ENCODE peak calls at places on chromosomes 12 and 14, in six cellular contexts. W is HepG2, B is GM12878, K is K562, T is A549, E is H1. M is an unnamed sample.

GRCh38 chr12:100868487-100868886 is 73.9 kb downstream of the ANO4 start:
- DNase-seq in W (no peak), B (no peak), K (no peak), T (no peak), E (no peak), M (no peak)

GRCh38 chr12:132263451-132264065 is 65.8 kb downstream of the GALNT9 start:
- DNase-seq in W (no peak), B (no peak), K (no peak), T (no peak), E (no peak), M (no peak)

GRCh38 chr12:128928361-128928760 is 75.1 kb downstream of the GLT1D1 start:
- DNase-seq in W (no peak), B (no peak), K (no peak), T (no peak), E (no peak), M (no peak)

GRCh38 chr12:84986586-84986985 is 49.5 kb downstream of the TSPAN19 start:
- DNase-seq in W (no peak), B (no peak), K (no peak), T (no peak), E (no peak), M (no peak)

GRCh38 chr12:97404549-97404948 is 58.1 kb upstream of the RMST start:
- DNase-seq in W (peak; percentile 51), B (peak; percentile 23), K (peak; percentile 7), T (peak; percentile 63), E (peak; percentile 62), M (peak; percentile 61)

GRCh38 chr14:34436118-34436905 is 25.7 kb downstream of the SPTSSA start:
- DNase-seq in W (peak; percentile 55), B (no peak), K (no peak), T (no peak), E (no peak), M (no peak)

GRCh38 chr12:41510470-41510869 is 322.4 kb downstream of the PDZRN4 start:
- DNase-seq in W (no peak), B (no peak), K (no peak), T (no peak), E (no peak), M (no peak)

GRCh38 chr14:74240794-74241610 is 1.8 kb downstream of the VSX2 start:
- DNase-seq in W (no peak), B (no peak), K (no peak), T (no peak), E (peak; percentile 81), M (peak; percentile 71)

GRCh38 chr14:100490252-100490651 is 97.0 kb downstream of the BEGAIN start:
- DNase-seq in W (no peak), B (no peak), K (no peak), T (no peak), E (no peak), M (peak; percentile 57)

GRCh38 chr14:55207832-55208231 is 16.4 kb upstream of the DLGAP5 start:
- DNase-seq in W (peak; percentile 6), B (no peak), K (no peak), T (no peak), E (no peak), M (no peak)

GRCh38 chr14:36057452-36058142 is 118.9 kb downstream of the PTCSC3 start:
- DNase-seq in W (no peak), B (no peak), K (no peak), T (no peak), E (no peak), M (no peak)

GRCh38 chr12:125092872-125093680 is 27.8 kb downstream of the AACS start:
- DNase-seq in W (peak; percentile 92), B (no peak), K (peak; percentile 46), T (peak; percentile 63), E (no peak), M (no peak)

GRCh38 chr12:52369809-52370208 is 2.5 kb upstream of the KRT85 start:
- DNase-seq in W (no peak), B (no peak), K (no peak), T (no peak), E (no peak), M (no peak)

GRCh38 chr12:52372216-52373154 is 5.2 kb upstream of the KRT85 start:
- DNase-seq in W (peak; percentile 53), B (no peak), K (peak; percentile 63), T (peak; percentile 93), E (peak; percentile 84), M (peak; percentile 87)

GRCh38 chr12:52371716-52372115 is 4.4 kb upstream of the KRT85 start:
- DNase-seq in W (no peak), B (no peak), K (no peak), T (no peak), E (no peak), M (no peak)

GRCh38 chr12:52369220-52369619 is 1.9 kb upstream of the KRT85 start:
- DNase-seq in W (no peak), B (no peak), K (no peak), T (no peak), E (no peak), M (no peak)

DNA sequence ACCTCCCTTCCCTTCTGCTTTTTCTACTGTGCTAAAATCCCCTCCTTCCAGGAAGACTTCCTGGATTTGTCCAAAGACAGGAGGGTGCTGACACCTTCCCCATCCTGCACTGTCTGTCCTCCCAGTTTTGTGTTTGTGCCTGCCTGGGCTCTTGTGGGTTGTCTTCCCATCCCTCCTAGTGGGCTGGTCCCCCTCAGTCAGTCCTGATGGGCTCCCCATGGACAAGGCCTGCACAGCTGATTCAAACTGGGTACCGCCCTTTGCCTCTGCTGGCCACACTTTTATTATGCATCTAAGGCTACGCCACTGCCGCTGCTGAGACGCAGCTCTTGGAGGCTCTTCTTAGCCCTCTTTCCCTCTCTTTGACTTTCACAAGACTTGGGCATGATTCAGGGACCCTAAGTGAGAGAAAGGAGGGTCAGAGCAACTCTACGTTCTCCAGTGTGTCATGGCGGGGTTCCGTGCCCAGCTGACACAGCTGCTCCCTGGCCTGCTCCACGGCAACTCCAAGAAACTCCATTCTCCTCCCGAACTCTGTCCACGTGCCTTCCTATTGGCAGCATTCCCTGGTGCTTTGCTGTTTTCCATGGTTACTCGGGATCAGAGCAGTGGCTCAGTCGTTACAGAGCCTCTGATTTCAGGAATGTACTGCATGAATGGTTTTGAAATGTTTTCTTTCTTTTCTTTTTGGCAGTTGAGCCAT is 3.8 kb upstream of the KRT85 start:
- DNase-seq in W (no peak), B (no peak), K (no peak), T (no peak), E (no peak), M (no peak)
- TF ChIP-seq EP300 in W (no peak), B (no peak), K (no peak), T (no peak), E (no peak), M (no peak)

GRCh38 chr14:51210594-51210993 is 29.5 kb upstream of the TMX1 start:
- DNase-seq in W (no peak), B (no peak), K (no peak), T (no peak), E (no peak), M (no peak)
- TF ChIP-seq MAX in W (no peak), B (no peak), K (no peak), T (no peak), E (no peak), M (no peak)

DNA sequence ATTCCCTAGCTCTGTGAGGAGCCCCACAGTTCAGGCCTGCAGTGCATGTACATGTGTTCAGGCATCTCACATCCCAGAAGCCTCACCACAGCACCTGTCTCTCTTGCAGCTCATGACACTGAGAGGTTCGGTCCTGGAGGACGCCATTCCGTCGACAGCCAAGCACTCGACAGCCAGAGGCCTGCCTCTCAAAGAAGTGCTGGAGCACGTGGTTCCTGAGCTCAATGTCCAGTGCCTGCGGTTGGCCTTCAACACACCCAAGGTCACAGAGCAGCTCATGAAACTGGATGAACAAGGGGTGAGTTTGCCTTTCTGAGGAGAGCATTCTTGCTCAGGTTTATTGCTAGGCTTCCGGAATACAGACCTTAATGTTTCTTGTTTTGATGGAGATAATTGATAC is 308.3 kb upstream of the RGS6 start:
- DNase-seq in W (peak; percentile 17), B (no peak), K (no peak), T (no peak), E (no peak), M (no peak)
- TF ChIP-seq EP300 in W (no peak), B (no peak), K (no peak), T (no peak), E (no peak), M (no peak)

GRCh38 chr12:103774977-103775560 is 66.0 kb downstream of the NT5DC3 start:
- DNase-seq in W (no peak), B (no peak), K (no peak), T (no peak), E (no peak), M (no peak)
- TF ChIP-seq MAX in W (no peak), B (no peak), K (no peak), T (no peak), E (no peak), M (no peak)

GRCh38 chr12:77795699-77796098 is 35.0 kb upstream of the NAV3 start:
- DNase-seq in W (no peak), B (no peak), K (no peak), T (no peak), E (no peak), M (no peak)
- TF ChIP-seq EP300 in W (no peak), B (no peak), K (no peak), T (no peak), E (no peak), M (no peak)

GRCh38 chr14:90536092-90536491 is 139.3 kb downstream of the CALM1 start:
- DNase-seq in W (no peak), B (no peak), K (no peak), T (no peak), E (no peak), M (no peak)
- TF ChIP-seq MAX in W (no peak), B (no peak), K (no peak), T (no peak), E (no peak), M (no peak)

DNA sequence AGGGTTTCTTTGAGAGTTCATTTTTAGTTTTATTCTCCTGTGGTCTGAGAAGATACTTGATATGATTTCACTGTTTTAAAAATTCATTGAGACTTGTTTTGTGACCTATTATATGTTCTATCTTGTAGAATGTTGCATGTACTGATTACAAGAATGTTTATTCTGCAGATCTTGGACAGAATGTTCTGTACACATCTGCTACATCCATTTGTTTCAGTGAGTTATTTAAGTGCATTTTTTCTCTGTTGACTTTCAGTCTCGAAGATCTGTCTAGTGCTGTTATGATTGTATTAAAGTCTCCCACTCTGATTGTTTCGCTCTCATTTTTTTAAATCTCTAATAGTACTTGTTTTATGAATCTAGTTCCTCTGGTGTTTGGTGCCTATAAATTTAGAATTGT is 1319.8 kb downstream of the TMEM121 start:
- DNase-seq in W (no peak), B (no peak), K (no peak), T (no peak), E (no peak), M (no peak)
- TF ChIP-seq EP300 in W (no peak), B (no peak), K (no peak), T (no peak), E (no peak), M (no peak)

GRCh38 chr12:104306943-104307654 is 3.6 kb downstream of the EID3 start:
- DNase-seq in W (no peak), B (no peak), K (no peak), T (peak; percentile 62), E (no peak), M (no peak)
- TF ChIP-seq MAX in W (no peak), B (no peak), K (no peak), T (no peak), E (no peak), M (no peak)